ENCODE peak calls at places on chromosomes 4 and X, in ten cellular contexts. L is endothelial cell of umbilical vein, T is IMR-90, H is A549, Y is suprapubic skin, A is stomach, R is adrenal gland, S is uterus, E is H1, J is heart left ventricle. I is an unnamed sample.

GRCh38 chr4:73251384-73251783 is 7.2 kb downstream of the ANKRD17 start:
- DNase-seq in L (no peak), T (no peak), H (no peak), Y (no peak), A (no peak), R (no peak), S (no peak), E (no peak), J (no peak), I (no peak)

GRCh38 chr4:124610214-124610613 is 102.3 kb downstream of the ANKRD50 start:
- DNase-seq in L (no peak), T (no peak), H (no peak), Y (no peak), A (no peak), R (no peak), S (no peak), E (no peak), J (no peak), I (no peak)

GRCh38 chrX:46961574-46962279 is 49.5 kb downstream of the JADE3 start:
- DNase-seq in L (no peak), T (no peak), H (no peak), Y (no peak), A (no peak), R (no peak), S (no peak), E (no peak), J (no peak), I (no peak)

GRCh38 chrX:70079297-70079696 is 17.0 kb downstream of the OTUD6A start:
- DNase-seq in L (no peak), T (no peak), H (no peak), Y (no peak), A (no peak), R (no peak), S (no peak), E (no peak), J (no peak), I (no peak)

GRCh38 chrX:70353524-70353923 is 63.6 kb downstream of the KIF4A start:
- DNase-seq in L (no peak), T (peak; percentile 8), H (no peak), Y (no peak), A (no peak), R (no peak), S (no peak), E (no peak), J (no peak), I (no peak)

GRCh38 chr4:62006108-62006507 is 806.0 kb downstream of the ADGRL3 start:
- DNase-seq in L (no peak), T (no peak), H (no peak), Y (no peak), A (no peak), R (no peak), S (no peak), E (no peak), J (no peak), I (no peak)

GRCh38 chr4:2220016-2220620 is 21.8 kb downstream of the HAUS3 start:
- DNase-seq in L (peak; percentile 66), T (peak; percentile 68), H (peak; percentile 45), Y (peak; percentile 86), A (peak; percentile 78), R (peak; percentile 74), S (peak; percentile 66), E (no peak), J (peak; percentile 66), I (peak; percentile 91)

GRCh38 chr4:30429813-30430466 is 290.2 kb upstream of the PCDH7 start:
- DNase-seq in L (peak; percentile 83), T (peak; percentile 87), H (no peak), Y (no peak), A (no peak), R (no peak), S (no peak), E (no peak), J (no peak), I (no peak)

GRCh38 chr4:159855731-159856130 is 752.9 kb downstream of the RAPGEF2 start:
- DNase-seq in L (no peak), T (no peak), H (no peak), Y (no peak), A (no peak), R (no peak), S (no peak), E (no peak), J (no peak), I (no peak)

GRCh38 chrX:151753313-151754041 is 18.9 kb downstream of the CNGA2 start:
- DNase-seq in L (peak; percentile 49), T (peak; percentile 2), H (peak; percentile 50), Y (no peak), A (peak; percentile 35), R (peak; percentile 49), S (peak; percentile 31), E (no peak), J (peak; percentile 48), I (peak; percentile 24)

GRCh38 chrX:18997916-18998315 is 14.0 kb upstream of the PHKA2 start:
- DNase-seq in L (no peak), T (no peak), H (peak; percentile 22), Y (no peak), A (no peak), R (no peak), S (no peak), E (no peak), J (no peak), I (no peak)

GRCh38 chrX:104330966-104331365 is 76.2 kb upstream of the ESX1 start:
- DNase-seq in L (peak; percentile 6), T (peak; percentile 65), H (no peak), Y (no peak), A (no peak), R (no peak), S (no peak), E (no peak), J (no peak), I (no peak)

GRCh38 chr4:113292371-113293042 is 243.1 kb downstream of the ANK2 start:
- DNase-seq in L (no peak), T (peak; percentile 71), H (no peak), Y (no peak), A (no peak), R (no peak), S (peak; percentile 34), E (peak; percentile 84), J (peak; percentile 44), I (no peak)

GRCh38 chrX:19964017-19964710 is 26.7 kb downstream of the BCLAF3 start:
- DNase-seq in L (no peak), T (no peak), H (no peak), Y (no peak), A (no peak), R (no peak), S (no peak), E (no peak), J (no peak), I (no peak)

GRCh38 chrX:125295337-125295736 is 24.3 kb upstream of the TEX13C start:
- DNase-seq in L (no peak), T (peak; percentile 32), H (no peak), Y (no peak), A (no peak), R (no peak), S (no peak), E (no peak), J (no peak), I (no peak)

GRCh38 chrX:30278365-30278764 is 30.8 kb downstream of the NR0B1 start:
- DNase-seq in L (no peak), T (peak; percentile 34), H (no peak), Y (no peak), A (no peak), R (peak; percentile 51), S (no peak), E (no peak), J (no peak), I (no peak)

GRCh38 chr4:19880205-19880604 is 371.5 kb upstream of the SLIT2 start:
- DNase-seq in L (no peak), T (peak; percentile 12), H (no peak), Y (no peak), A (no peak), R (no peak), S (no peak), E (no peak), J (no peak), I (no peak)

GRCh38 chr4:110869114-110869513 is 246.2 kb upstream of the PITX2 start:
- DNase-seq in L (no peak), T (peak; percentile 79), H (no peak), Y (no peak), A (no peak), R (no peak), S (no peak), E (no peak), J (no peak), I (no peak)
- H3K4me3 ChIP-seq in L (no peak overlapping the region), T (no peak overlapping the region), H (no peak overlapping the region), Y (no peak overlapping the region), A (no peak overlapping the region), R (no peak overlapping the region), S (no peak overlapping the region), E (no peak overlapping the region), J (no peak overlapping the region), I (no peak overlapping the region)

GRCh38 chr4:38964942-38965775 is 67.0 kb downstream of the TMEM156 start:
- DNase-seq in L (no peak), T (no peak), H (no peak), Y (no peak), A (no peak), R (no peak), S (no peak), E (no peak), J (no peak), I (no peak)
- TF ChIP-seq POLR2A in L (no peak), T (no peak), H (no peak), Y (no peak), A (no peak), R (no peak), S (no peak), E (no peak), J (no peak), I (no peak)

DNA sequence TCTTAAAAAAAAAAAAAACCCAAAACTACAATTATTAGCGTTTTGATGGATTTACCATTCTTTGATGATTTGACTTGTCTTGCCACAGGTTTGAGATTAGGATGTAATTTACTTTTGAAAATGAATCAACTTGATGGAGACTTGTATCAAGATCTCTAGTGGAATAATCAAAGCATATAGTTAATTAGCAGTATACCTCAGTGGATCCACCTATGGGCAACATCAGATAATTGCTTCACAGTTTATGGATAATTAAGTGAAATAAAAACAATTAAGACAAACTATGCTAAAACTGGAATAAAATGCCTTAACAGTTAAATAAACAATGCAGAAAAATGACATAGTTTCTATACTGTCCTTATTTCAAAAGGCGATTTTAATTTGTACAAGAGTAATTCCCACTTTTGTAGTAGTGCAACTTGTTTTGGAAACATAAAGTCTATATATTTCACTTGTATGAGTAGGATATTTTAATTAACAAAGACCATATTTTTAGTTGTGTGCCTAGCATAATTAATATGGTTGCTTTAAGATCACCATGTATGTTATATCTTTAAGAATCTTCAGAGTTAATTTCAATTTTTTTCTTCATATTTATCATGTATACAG is 4.2 kb downstream of the CPEB2 start:
- DNase-seq in L (peak; percentile 58), T (peak; percentile 18), H (no peak), Y (no peak), A (no peak), R (no peak), S (no peak), E (no peak), J (no peak), I (no peak)
- H3K4me3 ChIP-seq in L (peak overlapping the region; percentile 93), T (peak overlapping the region; percentile 69), H (peak overlapping the region; percentile 71), Y (peak overlapping the region; percentile 100), A (peak overlapping the region; percentile 97), R (no peak overlapping the region), S (no peak overlapping the region), E (no peak overlapping the region), J (no peak overlapping the region), I (no peak overlapping the region)

DNA sequence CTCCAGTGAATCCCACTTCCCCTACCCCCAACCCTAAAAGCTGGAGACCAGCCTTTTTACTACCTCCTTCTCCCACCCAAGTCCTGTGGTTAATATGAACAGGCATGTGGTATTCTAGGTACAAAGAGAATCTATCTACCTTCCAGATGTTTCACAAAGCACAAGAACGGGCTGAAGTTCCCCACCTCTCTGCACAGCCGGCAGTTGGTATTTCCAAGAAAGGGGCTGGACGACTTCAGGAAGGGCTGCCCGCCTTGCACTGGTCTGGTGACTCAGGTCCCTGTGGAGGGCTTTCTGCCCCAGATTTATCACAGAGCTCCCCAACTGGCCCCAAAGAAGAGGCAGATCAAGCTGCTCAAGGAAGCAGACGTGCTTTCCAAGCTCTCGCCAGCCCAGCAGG is 4.5 kb downstream of the FAM47E start:
- DNase-seq in L (no peak), T (no peak), H (no peak), Y (no peak), A (no peak), R (no peak), S (no peak), E (no peak), J (no peak), I (no peak)
- TF ChIP-seq POLR2A in L (no peak), T (no peak), H (no peak), Y (no peak), A (no peak), R (no peak), S (no peak), E (no peak), J (no peak), I (no peak)

I was measured in lower leg skin.